ENCODE peak calls at places on chromosomes 1 and 21, in six cellular contexts. I, B, O, X, Y and E are unnamed samples.

GRCh38 chr1:9078035-9078948 is 8.9 kb upstream of the SLC2A5 start:
- DNase-seq in B (no peak), I (peak), O (no peak), Y (no peak), X (no peak), E (no peak)

GRCh38 chr1:96944743-96945142 is 223.2 kb downstream of the PTBP2 start:
- DNase-seq in B (no peak), Y (no peak), O (no peak), X (no peak), I (no peak), E (no peak)

GRCh38 chr21:34029724-34030528 is 43.5 kb upstream of the MRPS6 start:
- DNase-seq in O (peak), I (peak), B (peak), X (peak), Y (peak), E (peak)

GRCh38 chr1:55930931-55931271 is 648.5 kb downstream of the PLPP3 start:
- DNase-seq in I (no peak), O (no peak), X (no peak), B (no peak), Y (no peak), E (no peak)

GRCh38 chr1:3651939-3652537 is at the start of gene TP73:
- DNase-seq in I (no peak), O (peak), X (peak), Y (no peak), B (no peak), E (no peak)

GRCh38 chr1:76799700-76800099 is 67.6 kb upstream of the ST6GALNAC5 start:
- DNase-seq in I (no peak), O (no peak), B (no peak), X (no peak), Y (no peak), E (no peak)

GRCh38 chr1:172812118-172812517 is 153.2 kb downstream of the FASLG start:
- DNase-seq in Y (no peak), O (no peak), X (no peak), B (no peak), I (no peak), E (no peak)

GRCh38 chr1:245937316-245938045 is 569.6 kb downstream of the SMYD3 start:
- DNase-seq in O (no peak), I (no peak), B (no peak), Y (no peak), X (no peak), E (no peak)

GRCh38 chr21:37087188-37087587 is 14.1 kb downstream of the TTC3 start:
- DNase-seq in O (peak), X (peak), Y (peak), I (no peak), B (no peak), E (peak)

GRCh38 chr1:66998972-66999371 is 55.0 kb downstream of the SLC35D1 start:
- DNase-seq in X (no peak), B (no peak), I (no peak), Y (no peak), O (no peak), E (no peak)

GRCh38 chr1:229879746-229880145 is 187.3 kb upstream of the GALNT2 start:
- DNase-seq in Y (no peak), B (no peak), X (no peak), O (no peak), I (no peak), E (no peak)

GRCh38 chr1:232531291-232531690 is 98.6 kb downstream of the SIPA1L2 start:
- DNase-seq in I (no peak), X (no peak), O (no peak), B (no peak), Y (no peak), E (no peak)

GRCh38 chr1:204376919-204377799 is 17.4 kb upstream of the PLEKHA6 start:
- DNase-seq in O (no peak), I (no peak), B (no peak), X (no peak), Y (peak), E (no peak)

GRCh38 chr21:29187939-29188338 is 57.5 kb downstream of the MAP3K7CL start:
- DNase-seq in X (peak), Y (peak), B (no peak), O (no peak), I (peak), E (peak)

GRCh38 chr1:46630719-46631118 is 14.1 kb upstream of the MOB3C start:
- DNase-seq in X (no peak), Y (no peak), B (no peak), O (no peak), I (no peak), E (no peak)

GRCh38 chr21:17513214-17514123 is 626 bp downstream of the CXADR start:
- DNase-seq in O (peak), X (peak), I (no peak), Y (no peak), B (no peak), E (no peak)

GRCh38 chr1:118661769-118662320 is 326.3 kb downstream of the TBX15 start:
- DNase-seq in O (no peak), X (no peak), Y (no peak), I (no peak), B (no peak), E (no peak)

GRCh38 chr1:33234588-33234990 is 21.7 kb upstream of the ZNF362 start:
- DNase-seq in I (no peak), Y (no peak), O (no peak), X (no peak), B (no peak), E (no peak)

GRCh38 chr1:70778056-70778762 is 269.4 kb downstream of the PTGER3 start:
- DNase-seq in X (no peak), O (no peak), B (no peak), Y (no peak), I (no peak), E (no peak)

GRCh38 chr1:60823151-60823550 is 259.2 kb upstream of the NFIA start:
- DNase-seq in O (no peak), X (no peak), Y (no peak), I (no peak), B (no peak), E (no peak)

GRCh38 chr1:197312163-197312562 is 44.1 kb downstream of the CRB1 start:
- DNase-seq in X (no peak), B (no peak), O (no peak), Y (no peak), I (peak), E (peak)

GRCh38 chr1:170225735-170226524 is 80.2 kb downstream of the NTMT2 start:
- DNase-seq in Y (no peak), I (no peak), O (no peak), X (peak), B (no peak), E (no peak)